ENCODE peak calls at places on chromosomes 3 and 15, in six cellular contexts. P, B, Q, C, S and U are unnamed samples.
A peak's percentile ranks its signal among the peaks of the same experiment; 100 is the strongest.

GRCh38 chr3:45545476-45545875 is 49.1 kb upstream of the LIMD1 start:
- DNase-seq in P (no peak), B (peak; percentile 41), C (peak; percentile 84), S (no peak), Q (no peak), U (no peak)

GRCh38 chr3:153442386-153442785 is 280.4 kb downstream of the RAP2B start:
- DNase-seq in P (no peak), S (no peak), Q (no peak), C (no peak), B (peak; percentile 2), U (no peak)

GRCh38 chr3:107285197-107285596 is 92.0 kb upstream of the CCDC54 start:
- DNase-seq in P (no peak), B (peak; percentile 27), C (no peak), S (no peak), Q (no peak), U (no peak)

GRCh38 chr3:151837057-151837456 is 23.1 kb downstream of the AADAC start:
- DNase-seq in P (peak; percentile 79), Q (no peak), B (peak; percentile 59), C (no peak), S (no peak), U (peak; percentile 46)

GRCh38 chr3:116770815-116771450 is 61.4 kb downstream of the TUSC7 start:
- DNase-seq in Q (peak; percentile 84), S (peak; percentile 78), P (peak; percentile 27), B (peak; percentile 90), C (peak; percentile 69), U (peak; percentile 17)

GRCh38 chr15:101258238-101259144 is 6.6 kb upstream of the CHSY1 start:
- DNase-seq in S (peak; percentile 55), C (no peak), Q (peak; percentile 57), B (peak; percentile 82), P (peak; percentile 61), U (no peak)

GRCh38 chr3:236881-237280 is 40.3 kb downstream of the CHL1 start:
- DNase-seq in B (no peak), S (no peak), Q (no peak), P (no peak), C (no peak), U (no peak)

GRCh38 chr3:123706871-123707270 is 122.0 kb upstream of the HACD2 start:
- DNase-seq in Q (no peak), B (no peak), C (no peak), S (no peak), P (no peak), U (no peak)

GRCh38 chr15:92617197-92618037 is 38.2 kb downstream of the FAM174B start:
- DNase-seq in P (peak; percentile 52), S (no peak), B (peak; percentile 72), Q (no peak), C (peak; percentile 74), U (no peak)